ENCODE peak calls at places on chromosomes 13 and 19, in six cellular contexts. S is activated naive CD4-positive, alpha-beta T cell treated with anti-CD3 and anti-CD28 coated beads for 36 hours; M is NCI-H146; H is posterior cingulate gyrus; U is left cardiac atrium; J is EL. F is an unnamed sample.

GRCh38 chr19:16067205-16067938 is 8.9 kb upstream of the TPM4 start:
- DNase-seq in J (peak), U (peak), M (no peak), H (peak), S (no peak), F (peak)

GRCh38 chr13:29411493-29411892 is 184.0 kb downstream of the SLC7A1 start:
- DNase-seq in H (no peak), S (no peak), J (peak), U (no peak), M (no peak), F (no peak)

GRCh38 chr19:47247308-47247990 is 8.9 kb upstream of the CCDC9 start:
- DNase-seq in U (peak), M (peak), H (peak), S (peak), J (peak), F (peak)

GRCh38 chr13:97224544-97225324 is 2.6 kb downstream of the MBNL2 start:
- DNase-seq in U (no peak), M (peak), J (peak), S (no peak), H (no peak), F (no peak)

GRCh38 chr13:70255406-70255991 is 147.2 kb upstream of the KLHL1 start:
- DNase-seq in U (no peak), M (peak), J (no peak), S (no peak), H (peak), F (peak)

GRCh38 chr19:51097166-51097736 is 11.0 kb downstream of the CTU1 start:
- DNase-seq in S (peak), U (peak), H (peak), M (peak), J (peak), F (peak)

GRCh38 chr13:77415253-77416127 is 88.6 kb upstream of the MYCBP2 start:
- DNase-seq in S (no peak), M (no peak), U (no peak), J (no peak), H (no peak), F (no peak)

GRCh38 chr19:37999309-38000213 is 92.6 kb downstream of the SIPA1L3 start:
- DNase-seq in S (no peak), J (peak), U (peak), H (peak), M (no peak), F (no peak)

GRCh38 chr13:93977986-93978385 is 501.5 kb downstream of the DCT start:
- DNase-seq in H (no peak), S (no peak), J (peak), U (no peak), M (no peak), F (no peak)

GRCh38 chr13:73984949-73985691 is 149.1 kb downstream of the KLF12 start:
- DNase-seq in J (no peak), S (peak), H (peak), M (no peak), U (peak), F (no peak)

GRCh38 chr13:64640002-64640401 is 2590.1 kb downstream of the PCDH9 start:
- DNase-seq in J (no peak), H (no peak), U (no peak), S (no peak), M (peak), F (no peak)

GRCh38 chr19:27744926-27745844 is 1467.8 kb downstream of the UQCRFS1 start:
- DNase-seq in U (no peak), H (no peak), M (no peak), S (no peak), J (no peak), F (no peak)

GRCh38 chr13:31096624-31097302 is 64.9 kb downstream of the HSPH1 start:
- DNase-seq in M (no peak), S (no peak), H (no peak), U (no peak), J (no peak), F (no peak)